ENCODE peak calls at places on chromosomes 12 and 14, in five cellular contexts. H is HCT116, P is HepG2, Y is IMR-90, B is K562. G is an unnamed sample.
A peak's percentile ranks its signal among the peaks of the same experiment; 100 is the strongest.

GRCh38 chr14:57060276-57060956 is 208.3 kb downstream of the EXOC5 start:
- DNase-seq in P (no peak), Y (no peak), B (peak; percentile 29), H (no peak), G (no peak)

GRCh38 chr14:93734086-93734822 is 54.0 kb downstream of the PRIMA1 start:
- DNase-seq in P (no peak), Y (no peak), H (no peak), B (peak; percentile 97), G (no peak)

GRCh38 chr14:52089208-52089607 is 20.3 kb upstream of the NID2 start:
- DNase-seq in B (no peak), P (no peak), Y (no peak), H (no peak), G (no peak)

GRCh38 chr12:116760621-116761020 is 22.5 kb downstream of the RNFT2 start:
- DNase-seq in Y (no peak), B (no peak), P (no peak), H (no peak), G (no peak)

GRCh38 chr14:30240002-30240401 is 312.4 kb upstream of the PRKD1 start:
- DNase-seq in Y (no peak), H (no peak), B (no peak), P (no peak), G (no peak)

GRCh38 chr12:121801601-121802484 is 2.0 kb upstream of the SETD1B start:
- DNase-seq in Y (peak; percentile 45), P (no peak), H (no peak), B (no peak), G (no peak)

GRCh38 chr14:92544051-92544730 is 30.6 kb downstream of the RIN3 start:
- DNase-seq in Y (no peak), B (no peak), H (no peak), P (no peak), G (no peak)

GRCh38 chr14:24857277-24857676 is 192.7 kb downstream of the STXBP6 start:
- DNase-seq in B (no peak), P (no peak), Y (no peak), H (no peak), G (no peak)

GRCh38 chr12:104213952-104214351 is 1.6 kb upstream of the TXNRD1 start:
- DNase-seq in Y (peak; percentile 96), B (no peak), H (no peak), P (no peak), G (peak; percentile 82)

GRCh38 chr12:27220057-27220987 is 23.8 kb upstream of the STK38L start:
- DNase-seq in H (no peak), B (no peak), P (no peak), Y (peak; percentile 28), G (no peak)

GRCh38 chr12:50685641-50686040 is 78.3 kb upstream of the ATF1 start:
- DNase-seq in Y (no peak), B (no peak), H (no peak), P (no peak), G (no peak)

GRCh38 chr12:121537814-121538698 is 42.8 kb downstream of the KDM2B start:
- DNase-seq in H (no peak), Y (no peak), P (no peak), B (no peak), G (no peak)

GRCh38 chr12:29544428-29545101 is 47.1 kb upstream of the OVCH1 start:
- DNase-seq in P (no peak), B (no peak), Y (no peak), H (no peak), G (no peak)

GRCh38 chr12:49964849-49965624 is 3.4 kb downstream of the AQP5 start:
- DNase-seq in Y (no peak), B (no peak), H (no peak), P (no peak), G (no peak)

GRCh38 chr14:102507026-102507860 is 2.3 kb downstream of the ANKRD9 start:
- DNase-seq in B (peak; percentile 35), H (no peak), P (no peak), Y (no peak), G (no peak)

GRCh38 chr14:52527052-52527451 is 25.3 kb downstream of the TXNDC16 start:
- DNase-seq in Y (no peak), P (no peak), B (no peak), H (no peak), G (no peak)

GRCh38 chr12:49131973-49132461 is 822 bp upstream of the TUBA1B start:
- DNase-seq in B (no peak), Y (peak; percentile 50), P (no peak), H (no peak), G (no peak)

GRCh38 chr12:49461221-49461620 is 77.6 kb upstream of the KCNH3 start:
- DNase-seq in Y (no peak), H (no peak), B (no peak), P (no peak), G (no peak)

GRCh38 chr12:55637467-55637866 is 775 bp downstream of the OR10P1 start:
- DNase-seq in H (no peak), P (no peak), Y (no peak), B (no peak), G (no peak)

GRCh38 chr12:47766496-47767196 is 6.4 kb upstream of the SLC48A1 start:
- DNase-seq in P (no peak), Y (no peak), H (no peak), B (no peak), G (no peak)

GRCh38 chr14:77107228-77107627 is 9.2 kb downstream of the CIPC start:
- DNase-seq in B (no peak), Y (no peak), P (no peak), H (no peak), G (no peak)

GRCh38 chr14:101579372-101580080 is 18.2 kb downstream of the DIO3 start:
- DNase-seq in B (no peak), H (no peak), P (no peak), Y (no peak), G (no peak)

GRCh38 chr12:57214398-57214781 is 2.2 kb upstream of the NXPH4 start:
- DNase-seq in Y (peak; percentile 50), B (peak; percentile 73), H (no peak), P (peak; percentile 51), G (peak; percentile 91)

GRCh38 chr14:104302794-104303405 is 164.5 kb downstream of the KIF26A start:
- DNase-seq in P (no peak), B (no peak), Y (no peak), H (no peak), G (no peak)

GRCh38 chr12:114480309-114481199 is 74.6 kb upstream of the TBX5 start:
- DNase-seq in P (no peak), H (no peak), Y (peak; percentile 56), B (no peak), G (no peak)

GRCh38 chr12:84070311-84070710 is 842.3 kb downstream of the SLC6A15 start:
- DNase-seq in B (no peak), H (no peak), Y (peak; percentile 89), P (no peak), G (no peak)

GRCh38 chr12:122847921-122848421 is 12.7 kb downstream of the HIP1R start:
- DNase-seq in Y (no peak), H (no peak), P (no peak), B (no peak), G (no peak)

GRCh38 chr12:127389923-127390322 is 877.0 kb upstream of the TMEM132C start:
- DNase-seq in P (peak; percentile 3), Y (peak; percentile 60), B (no peak), H (no peak), G (no peak)

GRCh38 chr14:53824061-53824460 is 132.6 kb downstream of the BMP4 start:
- DNase-seq in H (no peak), Y (no peak), P (no peak), B (no peak), G (no peak)

GRCh38 chr12:131088701-131089525 is 135.2 kb downstream of the ADGRD1 start:
- DNase-seq in H (no peak), Y (no peak), B (no peak), P (no peak), G (no peak)

GRCh38 chr14:100278702-100279101 is 27.5 kb downstream of the SLC25A29 start:
- DNase-seq in Y (peak; percentile 67), P (peak; percentile 40), B (no peak), H (no peak), G (no peak)

GRCh38 chr14:104247336-104248202 is 109.2 kb downstream of the KIF26A start:
- DNase-seq in B (no peak), H (no peak), Y (no peak), P (no peak), G (no peak)

DNA sequence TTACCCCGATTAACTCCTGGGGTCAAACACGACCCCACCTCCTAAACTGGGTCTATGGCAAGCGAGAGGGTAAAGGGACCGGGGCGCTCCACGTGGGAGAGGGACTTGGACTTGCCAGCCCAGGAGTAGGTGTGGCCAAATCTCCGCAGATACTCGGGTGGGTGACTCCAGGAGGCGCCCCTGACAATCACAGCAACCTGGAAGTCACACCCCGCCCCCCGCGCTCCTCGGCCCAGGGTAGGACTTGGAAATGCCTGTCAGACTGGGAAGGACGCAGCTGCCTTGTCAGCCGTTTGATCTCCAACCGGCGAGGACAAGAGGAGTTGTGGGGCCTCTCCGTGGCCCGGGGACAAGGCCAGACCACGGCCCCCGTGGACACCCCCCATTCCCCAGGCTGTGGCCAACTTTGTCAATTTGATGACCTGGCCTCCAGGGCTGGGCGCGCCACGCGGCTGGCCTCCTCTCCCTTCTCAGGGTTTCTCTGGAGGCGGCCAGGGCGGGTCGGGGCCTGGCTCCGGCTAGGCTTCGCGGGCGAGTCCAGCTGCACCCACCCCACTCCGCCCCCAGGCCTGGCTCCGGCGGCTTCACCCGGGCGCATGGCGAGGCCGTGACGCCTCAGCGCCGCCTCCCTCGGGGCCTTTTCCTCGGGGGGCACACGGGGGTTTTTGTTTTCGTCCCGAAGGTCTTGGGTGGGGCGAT is 1.2 kb upstream of the BCL11B start:
- DNase-seq in H (no peak), P (peak; percentile 16), Y (no peak), B (no peak), G (peak; percentile 54)
- TF ChIP-seq CEBPB in H (no peak), P (no peak), Y (no peak), B (no peak), G (no peak)

DNA sequence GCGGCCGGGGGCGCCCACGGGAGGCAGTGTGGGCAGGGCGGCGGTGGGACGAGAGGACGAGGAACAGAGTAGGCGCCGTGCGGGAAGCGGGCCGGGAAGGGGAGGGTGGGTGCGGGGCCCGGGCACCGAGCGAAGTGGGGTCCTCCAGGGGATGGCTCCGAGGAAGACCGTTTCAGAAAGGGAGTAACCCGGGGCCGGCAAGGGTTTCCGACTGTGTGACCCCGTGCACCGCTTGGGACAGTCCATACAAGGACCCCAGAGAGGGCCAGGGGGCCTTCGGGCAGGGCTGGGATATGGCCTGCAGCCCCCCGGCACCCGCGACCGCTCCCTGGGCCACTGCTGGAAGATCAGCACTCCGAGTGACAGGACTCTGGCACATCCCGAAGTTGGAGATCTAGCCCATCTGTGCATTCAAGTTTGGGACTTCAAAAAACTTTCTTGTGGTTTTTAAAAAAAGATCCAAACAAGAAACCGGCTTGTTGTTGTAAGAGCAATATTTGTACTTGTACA is 448 bp downstream of the TSPAN9 start:
- DNase-seq in H (no peak), Y (peak; percentile 45), B (no peak), P (no peak), G (no peak)
- TF ChIP-seq CEBPB in H (no peak), Y (no peak), B (no peak), P (no peak), G (no peak)

DNA sequence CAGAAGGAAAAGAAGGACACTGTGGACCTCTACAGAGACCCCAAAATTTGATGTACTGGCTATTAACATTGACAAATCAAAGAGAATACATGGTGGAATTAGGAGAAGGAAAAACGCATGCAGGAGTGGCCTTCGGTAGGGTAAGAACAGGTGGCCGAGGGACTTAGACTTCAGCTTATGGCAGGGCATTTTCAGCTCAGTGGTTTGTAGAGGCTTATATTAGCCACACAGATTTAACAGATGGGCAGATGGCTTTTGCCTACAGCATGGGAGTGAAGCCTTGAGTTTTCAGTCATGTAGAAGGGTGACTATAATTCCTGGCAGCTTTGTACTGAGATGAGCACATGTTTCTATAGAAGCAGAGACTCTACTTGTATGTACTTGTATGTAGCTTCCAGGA is 41.0 kb upstream of the PLEKHA5 start:
- DNase-seq in Y (no peak), B (no peak), H (no peak), P (no peak), G (no peak)
- TF ChIP-seq CEBPB in Y (no peak), B (no peak), H (no peak), P (no peak), G (no peak)

GRCh38 chr12:64221656-64222010 is 463 bp downstream of the KICS2 start:
- DNase-seq in B (peak; percentile 73), H (peak; percentile 76), P (peak; percentile 82), Y (peak; percentile 72), G (peak; percentile 81)
- TF ChIP-seq CEBPB in B (no peak), H (no peak), P (no peak), Y (no peak), G (no peak)

G was measured in A549.